ENCODE peak calls at places on chromosomes 6 and 20, in nine cellular contexts. One of them, this sample, is unnamed. For H3K4me1, the result is how much of the 10 kb centered on the place peaks cover.

GRCh38 chr20:57505991-57506390 is 18.9 kb downstream of the CTCFL start:
- DNase-seq in endodermal cell: no peak
- DNase-seq in left ventricle myocardium inferior: no peak
- DNase-seq in CD8-positive, alpha-beta memory T cell: no peak
- DNase-seq in GM23248: no peak
- DNase-seq in SK-N-SH: no peak
- DNase-seq in pancreas: no peak
- DNase-seq in colonic mucosa: no peak
- DNase-seq in CD8-positive, alpha-beta T cell: no peak
- DNase-seq in this sample: no peak

GRCh38 chr6:151391021-151391470 is 313 bp downstream of the ZBTB2 start:
- DNase-seq in left ventricle myocardium inferior: peak
- DNase-seq in CD8-positive, alpha-beta memory T cell: peak
- DNase-seq in pancreas: peak
- DNase-seq in colonic mucosa: peak
- DNase-seq in SK-N-SH: peak
- DNase-seq in endodermal cell: peak
- DNase-seq in GM23248: peak
- DNase-seq in CD8-positive, alpha-beta T cell: peak
- DNase-seq in this sample: peak

GRCh38 chr6:141169419-141169818 is 963.3 kb upstream of the GJE1 start:
- DNase-seq in endodermal cell: no peak
- DNase-seq in CD8-positive, alpha-beta memory T cell: no peak
- DNase-seq in CD8-positive, alpha-beta T cell: no peak
- DNase-seq in GM23248: peak
- DNase-seq in colonic mucosa: no peak
- DNase-seq in SK-N-SH: no peak
- DNase-seq in pancreas: no peak
- DNase-seq in left ventricle myocardium inferior: no peak
- DNase-seq in this sample: no peak

GRCh38 chr6:137787016-137787415 is 80.0 kb upstream of the TNFAIP3 start:
- DNase-seq in CD8-positive, alpha-beta memory T cell: no peak
- DNase-seq in colonic mucosa: no peak
- DNase-seq in left ventricle myocardium inferior: no peak
- DNase-seq in endodermal cell: no peak
- DNase-seq in CD8-positive, alpha-beta T cell: no peak
- DNase-seq in SK-N-SH: no peak
- DNase-seq in GM23248: peak
- DNase-seq in pancreas: no peak
- DNase-seq in this sample: no peak

GRCh38 chr6:157629220-157629619 is 193.8 kb upstream of the SNX9 start:
- DNase-seq in endodermal cell: no peak
- DNase-seq in left ventricle myocardium inferior: no peak
- DNase-seq in CD8-positive, alpha-beta memory T cell: no peak
- DNase-seq in SK-N-SH: no peak
- DNase-seq in colonic mucosa: no peak
- DNase-seq in pancreas: no peak
- DNase-seq in GM23248: no peak
- DNase-seq in CD8-positive, alpha-beta T cell: no peak
- DNase-seq in this sample: no peak

GRCh38 chr6:90288404-90288803 is 8.2 kb downstream of the BACH2 start:
- DNase-seq in colonic mucosa: no peak
- DNase-seq in CD8-positive, alpha-beta memory T cell: no peak
- DNase-seq in left ventricle myocardium inferior: no peak
- DNase-seq in GM23248: peak
- DNase-seq in endodermal cell: no peak
- DNase-seq in pancreas: no peak
- DNase-seq in CD8-positive, alpha-beta T cell: no peak
- DNase-seq in SK-N-SH: no peak
- DNase-seq in this sample: no peak

GRCh38 chr6:36963451-36964290 is 9.1 kb downstream of the PI16 start:
- DNase-seq in colonic mucosa: no peak
- DNase-seq in CD8-positive, alpha-beta memory T cell: no peak
- DNase-seq in left ventricle myocardium inferior: no peak
- DNase-seq in GM23248: no peak
- DNase-seq in endodermal cell: no peak
- DNase-seq in pancreas: peak
- DNase-seq in CD8-positive, alpha-beta T cell: no peak
- DNase-seq in SK-N-SH: no peak
- DNase-seq in this sample: peak

GRCh38 chr6:35294308-35294945 is 3.2 kb upstream of the DEF6 start:
- DNase-seq in endodermal cell: peak
- DNase-seq in GM23248: peak
- DNase-seq in pancreas: no peak
- DNase-seq in CD8-positive, alpha-beta memory T cell: no peak
- DNase-seq in CD8-positive, alpha-beta T cell: no peak
- DNase-seq in colonic mucosa: no peak
- DNase-seq in left ventricle myocardium inferior: no peak
- DNase-seq in SK-N-SH: peak
- DNase-seq in this sample: peak

GRCh38 chr20:59151391-59151790 is 12.2 kb upstream of the ZNF831 start:
- DNase-seq in endodermal cell: no peak
- DNase-seq in pancreas: no peak
- DNase-seq in CD8-positive, alpha-beta memory T cell: no peak
- DNase-seq in SK-N-SH: no peak
- DNase-seq in CD8-positive, alpha-beta T cell: no peak
- DNase-seq in left ventricle myocardium inferior: no peak
- DNase-seq in colonic mucosa: no peak
- DNase-seq in GM23248: no peak
- DNase-seq in this sample: no peak

GRCh38 chr20:59153832-59154231 is 9.8 kb upstream of the ZNF831 start:
- DNase-seq in colonic mucosa: no peak
- DNase-seq in SK-N-SH: no peak
- DNase-seq in CD8-positive, alpha-beta memory T cell: no peak
- DNase-seq in CD8-positive, alpha-beta T cell: no peak
- DNase-seq in endodermal cell: peak
- DNase-seq in left ventricle myocardium inferior: no peak
- DNase-seq in GM23248: no peak
- DNase-seq in pancreas: no peak
- DNase-seq in this sample: no peak

GRCh38 chr20:59151820-59152219 is 11.8 kb upstream of the ZNF831 start:
- DNase-seq in pancreas: no peak
- DNase-seq in colonic mucosa: no peak
- DNase-seq in GM23248: no peak
- DNase-seq in CD8-positive, alpha-beta T cell: no peak
- DNase-seq in endodermal cell: no peak
- DNase-seq in SK-N-SH: no peak
- DNase-seq in CD8-positive, alpha-beta memory T cell: no peak
- DNase-seq in left ventricle myocardium inferior: no peak
- DNase-seq in this sample: no peak

GRCh38 chr20:59153355-59153681 is 10.3 kb upstream of the ZNF831 start:
- DNase-seq in CD8-positive, alpha-beta T cell: no peak
- DNase-seq in left ventricle myocardium inferior: peak
- DNase-seq in GM23248: no peak
- DNase-seq in colonic mucosa: no peak
- DNase-seq in pancreas: peak
- DNase-seq in CD8-positive, alpha-beta memory T cell: no peak
- DNase-seq in endodermal cell: peak
- DNase-seq in SK-N-SH: no peak
- DNase-seq in this sample: peak

GRCh38 chr20:59152559-59153354 is 10.9 kb upstream of the ZNF831 start:
- DNase-seq in CD8-positive, alpha-beta memory T cell: no peak
- DNase-seq in colonic mucosa: no peak
- DNase-seq in SK-N-SH: no peak
- DNase-seq in CD8-positive, alpha-beta T cell: no peak
- DNase-seq in left ventricle myocardium inferior: no peak
- DNase-seq in GM23248: no peak
- DNase-seq in pancreas: no peak
- DNase-seq in endodermal cell: no peak
- DNase-seq in this sample: no peak
- H3K4me1 ChIP-seq in CD8-positive, alpha-beta memory T cell: half or more
- H3K4me1 ChIP-seq in colonic mucosa: under half
- H3K4me1 ChIP-seq in SK-N-SH: under half
- H3K4me1 ChIP-seq in CD8-positive, alpha-beta T cell: half or more
- H3K4me1 ChIP-seq in left ventricle myocardium inferior: under half
- H3K4me1 ChIP-seq in GM23248: under half
- H3K4me1 ChIP-seq in pancreas: under half
- H3K4me1 ChIP-seq in endodermal cell: under half
- H3K4me1 ChIP-seq in this sample: under half

GRCh38 chr20:35311409-35311808 is 19.2 kb upstream of the FAM83C start:
- DNase-seq in left ventricle myocardium inferior: no peak
- DNase-seq in GM23248: peak
- DNase-seq in CD8-positive, alpha-beta memory T cell: no peak
- DNase-seq in pancreas: no peak
- DNase-seq in SK-N-SH: no peak
- DNase-seq in endodermal cell: no peak
- DNase-seq in CD8-positive, alpha-beta T cell: no peak
- DNase-seq in colonic mucosa: peak
- DNase-seq in this sample: no peak

GRCh38 chr20:35304956-35305355 is 12.7 kb upstream of the FAM83C start:
- DNase-seq in SK-N-SH: no peak
- DNase-seq in CD8-positive, alpha-beta memory T cell: no peak
- DNase-seq in CD8-positive, alpha-beta T cell: no peak
- DNase-seq in GM23248: no peak
- DNase-seq in pancreas: no peak
- DNase-seq in colonic mucosa: no peak
- DNase-seq in endodermal cell: peak
- DNase-seq in left ventricle myocardium inferior: no peak
- DNase-seq in this sample: no peak

GRCh38 chr20:35306931-35307517 is 14.8 kb upstream of the FAM83C start:
- DNase-seq in left ventricle myocardium inferior: peak
- DNase-seq in GM23248: peak
- DNase-seq in endodermal cell: peak
- DNase-seq in colonic mucosa: peak
- DNase-seq in pancreas: no peak
- DNase-seq in CD8-positive, alpha-beta T cell: no peak
- DNase-seq in CD8-positive, alpha-beta memory T cell: no peak
- DNase-seq in SK-N-SH: peak
- DNase-seq in this sample: peak

GRCh38 chr20:35305682-35306556 is 13.7 kb upstream of the FAM83C start:
- DNase-seq in GM23248: peak
- DNase-seq in pancreas: no peak
- DNase-seq in endodermal cell: peak
- DNase-seq in left ventricle myocardium inferior: no peak
- DNase-seq in SK-N-SH: no peak
- DNase-seq in colonic mucosa: no peak
- DNase-seq in CD8-positive, alpha-beta memory T cell: no peak
- DNase-seq in CD8-positive, alpha-beta T cell: no peak
- DNase-seq in this sample: no peak

DNA sequence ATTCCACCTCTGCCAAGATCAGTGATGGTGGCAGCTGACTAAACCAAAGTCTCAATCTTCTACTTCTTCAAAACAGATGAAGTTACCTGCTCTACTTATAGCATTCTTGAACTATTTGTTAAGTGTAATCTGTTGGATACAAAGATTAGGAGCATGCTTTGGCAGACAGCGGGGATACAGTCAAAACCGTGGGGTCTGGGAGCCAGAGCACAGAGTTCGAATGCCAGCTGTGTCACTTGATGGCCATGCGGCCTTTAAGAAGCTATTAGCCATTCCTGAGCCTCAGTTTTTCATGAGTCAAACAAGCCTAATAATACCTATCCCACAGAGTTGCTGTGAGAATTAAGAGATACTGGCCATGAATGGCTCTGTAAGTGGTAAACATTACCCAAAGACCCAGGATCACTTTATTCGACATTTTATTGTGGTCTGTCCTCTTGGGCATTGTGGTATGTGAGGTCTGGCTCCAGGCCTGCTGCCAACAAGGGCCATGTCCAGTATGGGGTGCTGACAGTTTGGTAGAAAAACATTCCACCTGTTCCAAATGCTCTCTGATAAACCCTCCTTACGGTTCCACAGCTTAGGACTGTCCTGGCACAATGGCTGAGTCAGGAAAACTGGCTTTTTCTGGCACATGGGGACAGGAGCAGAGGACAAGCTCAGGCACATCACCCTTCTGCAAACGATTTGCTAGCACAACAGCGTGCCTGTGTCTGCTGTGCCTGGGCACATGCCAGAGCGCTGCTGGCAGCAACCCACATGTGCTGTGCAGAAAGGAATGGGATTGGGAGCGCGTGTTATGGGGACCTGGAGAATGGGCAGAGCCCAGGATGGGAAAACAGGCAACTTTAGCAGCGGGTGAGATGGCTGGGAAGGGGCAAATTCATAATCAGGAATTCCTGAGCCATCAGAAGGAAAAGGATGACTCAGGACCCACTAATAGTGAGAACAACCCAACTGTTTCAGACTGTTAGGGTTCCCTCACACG is 15.7 kb upstream of the FAM83C start:
- DNase-seq in SK-N-SH: no peak
- DNase-seq in GM23248: peak
- DNase-seq in pancreas: peak
- DNase-seq in CD8-positive, alpha-beta T cell: no peak
- DNase-seq in CD8-positive, alpha-beta memory T cell: no peak
- DNase-seq in endodermal cell: no peak
- DNase-seq in colonic mucosa: no peak
- DNase-seq in left ventricle myocardium inferior: peak
- DNase-seq in this sample: no peak
- H3K4me1 ChIP-seq in SK-N-SH: under half
- H3K4me1 ChIP-seq in GM23248: half or more
- H3K4me1 ChIP-seq in pancreas: under half
- H3K4me1 ChIP-seq in CD8-positive, alpha-beta T cell: under half
- H3K4me1 ChIP-seq in CD8-positive, alpha-beta memory T cell: under half
- H3K4me1 ChIP-seq in endodermal cell: under half
- H3K4me1 ChIP-seq in colonic mucosa: under half
- H3K4me1 ChIP-seq in left ventricle myocardium inferior: under half
- H3K4me1 ChIP-seq in this sample: under half

GRCh38 chr6:49550413-49551125 is at the start of gene C6orf141:
- DNase-seq in colonic mucosa: peak
- DNase-seq in CD8-positive, alpha-beta memory T cell: no peak
- DNase-seq in endodermal cell: peak
- DNase-seq in pancreas: peak
- DNase-seq in CD8-positive, alpha-beta T cell: no peak
- DNase-seq in SK-N-SH: peak
- DNase-seq in GM23248: peak
- DNase-seq in left ventricle myocardium inferior: no peak
- DNase-seq in this sample: peak

GRCh38 chr6:49553353-49553752 is 2.9 kb downstream of the C6orf141 start:
- DNase-seq in GM23248: peak
- DNase-seq in CD8-positive, alpha-beta memory T cell: no peak
- DNase-seq in CD8-positive, alpha-beta T cell: no peak
- DNase-seq in colonic mucosa: no peak
- DNase-seq in endodermal cell: no peak
- DNase-seq in SK-N-SH: no peak
- DNase-seq in left ventricle myocardium inferior: no peak
- DNase-seq in pancreas: no peak
- DNase-seq in this sample: no peak

GRCh38 chr6:49551866-49552129 is 1.3 kb downstream of the C6orf141 start:
- DNase-seq in SK-N-SH: no peak
- DNase-seq in endodermal cell: no peak
- DNase-seq in left ventricle myocardium inferior: no peak
- DNase-seq in colonic mucosa: no peak
- DNase-seq in CD8-positive, alpha-beta memory T cell: no peak
- DNase-seq in pancreas: no peak
- DNase-seq in CD8-positive, alpha-beta T cell: no peak
- DNase-seq in GM23248: no peak
- DNase-seq in this sample: no peak

GRCh38 chr6:49551126-49551865 is 828 bp downstream of the C6orf141 start:
- DNase-seq in SK-N-SH: no peak
- DNase-seq in left ventricle myocardium inferior: no peak
- DNase-seq in colonic mucosa: peak
- DNase-seq in pancreas: peak
- DNase-seq in CD8-positive, alpha-beta T cell: no peak
- DNase-seq in endodermal cell: peak
- DNase-seq in CD8-positive, alpha-beta memory T cell: no peak
- DNase-seq in GM23248: peak
- DNase-seq in this sample: no peak

DNA sequence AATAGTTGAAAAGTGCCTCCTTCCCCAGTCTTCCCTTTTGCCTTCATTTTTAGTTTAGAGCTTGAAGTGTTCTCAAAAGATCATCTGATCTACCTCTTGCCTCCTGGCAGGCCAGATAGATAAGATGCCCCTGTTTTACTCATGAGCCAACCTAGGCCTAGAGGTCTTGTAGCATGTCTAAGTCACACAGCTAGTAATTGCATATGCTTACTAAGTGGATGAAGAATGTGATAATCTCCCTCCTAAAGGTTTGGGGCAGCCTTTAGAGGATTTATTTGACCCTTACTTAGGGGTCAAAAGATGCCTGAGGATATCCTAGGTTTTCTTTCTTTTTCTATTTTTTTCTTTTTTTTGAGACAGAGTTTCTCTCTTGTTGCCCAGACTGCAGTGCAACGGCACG is 2.1 kb downstream of the C6orf141 start:
- DNase-seq in pancreas: no peak
- DNase-seq in colonic mucosa: no peak
- DNase-seq in endodermal cell: no peak
- DNase-seq in CD8-positive, alpha-beta T cell: no peak
- DNase-seq in left ventricle myocardium inferior: no peak
- DNase-seq in GM23248: no peak
- DNase-seq in SK-N-SH: no peak
- DNase-seq in CD8-positive, alpha-beta memory T cell: no peak
- DNase-seq in this sample: no peak
- H3K4me1 ChIP-seq in pancreas: under half
- H3K4me1 ChIP-seq in colonic mucosa: under half
- H3K4me1 ChIP-seq in endodermal cell: under half
- H3K4me1 ChIP-seq in CD8-positive, alpha-beta T cell: under half
- H3K4me1 ChIP-seq in left ventricle myocardium inferior: under half
- H3K4me1 ChIP-seq in GM23248: under half
- H3K4me1 ChIP-seq in SK-N-SH: under half
- H3K4me1 ChIP-seq in CD8-positive, alpha-beta memory T cell: under half
- H3K4me1 ChIP-seq in this sample: under half

DNA sequence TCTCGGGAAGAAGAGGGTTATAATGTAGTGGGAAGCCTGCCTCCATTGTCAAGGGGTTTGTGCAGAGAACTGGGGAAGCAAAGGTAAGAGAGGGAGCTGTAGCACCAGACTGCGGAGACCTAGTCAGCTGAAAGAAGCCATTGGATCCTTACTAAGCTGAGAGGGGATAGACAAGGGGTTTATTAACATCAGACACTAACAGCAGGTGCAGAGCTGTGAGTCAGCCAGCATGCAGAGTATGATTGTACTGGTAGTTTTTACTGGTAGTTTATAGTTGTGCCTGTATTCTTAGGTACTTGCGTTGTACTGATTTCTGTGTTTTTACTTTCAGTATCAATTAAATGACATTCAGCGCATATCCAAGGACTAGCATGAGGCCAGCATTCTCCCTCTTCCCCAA is 17.8 kb upstream of the COL19A1 start:
- DNase-seq in CD8-positive, alpha-beta memory T cell: no peak
- DNase-seq in left ventricle myocardium inferior: no peak
- DNase-seq in GM23248: no peak
- DNase-seq in endodermal cell: no peak
- DNase-seq in CD8-positive, alpha-beta T cell: no peak
- DNase-seq in pancreas: no peak
- DNase-seq in colonic mucosa: no peak
- DNase-seq in SK-N-SH: no peak
- DNase-seq in this sample: no peak
- H3K4me1 ChIP-seq in CD8-positive, alpha-beta memory T cell: under half
- H3K4me1 ChIP-seq in left ventricle myocardium inferior: under half
- H3K4me1 ChIP-seq in GM23248: under half
- H3K4me1 ChIP-seq in endodermal cell: under half
- H3K4me1 ChIP-seq in CD8-positive, alpha-beta T cell: under half
- H3K4me1 ChIP-seq in pancreas: under half
- H3K4me1 ChIP-seq in colonic mucosa: under half
- H3K4me1 ChIP-seq in SK-N-SH: under half
- H3K4me1 ChIP-seq in this sample: under half

This sample was measured in lung.